ENCODE peak calls at places on chromosomes 11 and 22, in ten cellular contexts. C is heart left ventricle, Z is uterus, T is cardiac fibroblast, K is fibroblast of the aortic adventitia, M is upper lobe of right lung, B is GM06990, I is heart right ventricle, V is colonic mucosa, S is omental fat pad. P is an unnamed sample.

GRCh38 chr11:72724851-72725730 is 27.1 kb downstream of the ARAP1 start:
- DNase-seq in C (peak; percentile 62), Z (peak; percentile 77), T (peak; percentile 89), K (peak; percentile 90), M (no peak), B (no peak), I (no peak), V (peak; percentile 81), S (peak; percentile 58), P (peak; percentile 77)

GRCh38 chr11:130262424-130262823 is 52.3 kb downstream of the ZBTB44 start:
- DNase-seq in C (no peak), Z (no peak), T (no peak), K (no peak), M (no peak), B (no peak), I (no peak), V (no peak), S (no peak), P (no peak)

GRCh38 chr11:13970986-13971385 is 8.5 kb downstream of the SPON1 start:
- DNase-seq in C (peak; percentile 54), Z (no peak), T (peak; percentile 28), K (peak; percentile 11), M (no peak), B (no peak), I (no peak), V (peak; percentile 81), S (no peak), P (no peak)

GRCh38 chr22:19290400-19291217 is 910 bp downstream of the CLTCL1 start:
- DNase-seq in C (no peak), Z (peak; percentile 16), T (no peak), K (peak; percentile 17), M (no peak), B (no peak), I (peak; percentile 16), V (no peak), S (no peak), P (no peak)

GRCh38 chr11:128417607-128418324 is 169.6 kb downstream of the ETS1 start:
- DNase-seq in C (no peak), Z (no peak), T (peak; percentile 91), K (peak; percentile 88), M (no peak), B (no peak), I (no peak), V (no peak), S (no peak), P (no peak)

GRCh38 chr11:68447015-68447801 is 13.3 kb upstream of the PPP6R3 start:
- DNase-seq in C (peak; percentile 89), Z (peak; percentile 78), T (peak; percentile 74), K (peak; percentile 65), M (peak; percentile 88), B (peak; percentile 63), I (peak; percentile 83), V (peak; percentile 81), S (peak; percentile 54), P (peak; percentile 90)

GRCh38 chr11:108122166-108122628 is 830 bp downstream of the ACAT1 start:
- DNase-seq in C (no peak), Z (no peak), T (peak; percentile 44), K (peak; percentile 65), M (no peak), B (no peak), I (no peak), V (peak; percentile 45), S (no peak), P (no peak)

GRCh38 chr22:38696606-38697005 is 4.1 kb downstream of the JOSD1 start:
- DNase-seq in C (no peak), Z (no peak), T (peak; percentile 86), K (peak; percentile 93), M (no peak), B (no peak), I (no peak), V (no peak), S (no peak), P (no peak)

GRCh38 chr11:69353696-69354544 is 60.0 kb downstream of the MYEOV start:
- DNase-seq in C (no peak), Z (no peak), T (no peak), K (no peak), M (no peak), B (no peak), I (no peak), V (peak; percentile 15), S (no peak), P (no peak)

GRCh38 chr11:315051-315481 is 1.2 kb downstream of the IFITM1 start:
- DNase-seq in C (no peak), Z (no peak), T (no peak), K (no peak), M (no peak), B (no peak), I (no peak), V (no peak), S (no peak), P (no peak)

GRCh38 chr11:69220581-69221051 is 64.9 kb downstream of the SMIM38 start:
- DNase-seq in C (no peak), Z (peak; percentile 10), T (no peak), K (peak; percentile 11), M (no peak), B (no peak), I (no peak), V (no peak), S (peak; percentile 15), P (no peak)

GRCh38 chr22:42077486-42078125 is 1.9 kb upstream of the SMDT1 start:
- DNase-seq in C (no peak), Z (no peak), T (no peak), K (no peak), M (no peak), B (no peak), I (no peak), V (no peak), S (no peak), P (no peak)

GRCh38 chr11:15911377-15912044 is 444.8 kb downstream of the SOX6 start:
- DNase-seq in C (peak; percentile 77), Z (peak; percentile 28), T (peak; percentile 84), K (peak; percentile 44), M (peak; percentile 64), B (no peak), I (peak; percentile 74), V (no peak), S (no peak), P (no peak)

GRCh38 chr11:65437436-65438227 is 15.0 kb downstream of the NEAT1 start:
- DNase-seq in C (no peak), Z (no peak), T (peak; percentile 68), K (peak; percentile 56), M (peak; percentile 36), B (no peak), I (no peak), V (no peak), S (peak; percentile 20), P (no peak)

GRCh38 chr22:19357270-19358105 is 66.0 kb upstream of the CLTCL1 start:
- DNase-seq in C (no peak), Z (no peak), T (no peak), K (no peak), M (no peak), B (no peak), I (no peak), V (no peak), S (no peak), P (no peak)

GRCh38 chr11:11454671-11455223 is 101.7 kb upstream of the CSNK2A3 start:
- DNase-seq in C (no peak), Z (no peak), T (no peak), K (no peak), M (no peak), B (no peak), I (no peak), V (no peak), S (no peak), P (no peak)

GRCh38 chr11:20618083-20618482 is 18.7 kb downstream of the SLC6A5 start:
- DNase-seq in C (no peak), Z (no peak), T (peak; percentile 51), K (peak; percentile 8), M (no peak), B (no peak), I (no peak), V (no peak), S (no peak), P (no peak)

GRCh38 chr11:9990221-9990973 is 303.6 kb downstream of the SBF2 start:
- DNase-seq in C (no peak), Z (no peak), T (peak; percentile 33), K (peak; percentile 75), M (no peak), B (no peak), I (no peak), V (no peak), S (no peak), P (no peak)

GRCh38 chr11:61545341-61545740 is 35.5 kb downstream of the SYT7 start:
- DNase-seq in C (no peak), Z (no peak), T (no peak), K (no peak), M (no peak), B (no peak), I (no peak), V (no peak), S (no peak), P (peak; percentile 54)
- TF ChIP-seq CTCF in C (no peak), Z (no peak), T (peak; percentile 62), K (peak; percentile 36), M (peak; percentile 10), B (peak; percentile 51), I (no peak), V (peak; percentile 25), S (no peak), P (peak; percentile 15)

DNA sequence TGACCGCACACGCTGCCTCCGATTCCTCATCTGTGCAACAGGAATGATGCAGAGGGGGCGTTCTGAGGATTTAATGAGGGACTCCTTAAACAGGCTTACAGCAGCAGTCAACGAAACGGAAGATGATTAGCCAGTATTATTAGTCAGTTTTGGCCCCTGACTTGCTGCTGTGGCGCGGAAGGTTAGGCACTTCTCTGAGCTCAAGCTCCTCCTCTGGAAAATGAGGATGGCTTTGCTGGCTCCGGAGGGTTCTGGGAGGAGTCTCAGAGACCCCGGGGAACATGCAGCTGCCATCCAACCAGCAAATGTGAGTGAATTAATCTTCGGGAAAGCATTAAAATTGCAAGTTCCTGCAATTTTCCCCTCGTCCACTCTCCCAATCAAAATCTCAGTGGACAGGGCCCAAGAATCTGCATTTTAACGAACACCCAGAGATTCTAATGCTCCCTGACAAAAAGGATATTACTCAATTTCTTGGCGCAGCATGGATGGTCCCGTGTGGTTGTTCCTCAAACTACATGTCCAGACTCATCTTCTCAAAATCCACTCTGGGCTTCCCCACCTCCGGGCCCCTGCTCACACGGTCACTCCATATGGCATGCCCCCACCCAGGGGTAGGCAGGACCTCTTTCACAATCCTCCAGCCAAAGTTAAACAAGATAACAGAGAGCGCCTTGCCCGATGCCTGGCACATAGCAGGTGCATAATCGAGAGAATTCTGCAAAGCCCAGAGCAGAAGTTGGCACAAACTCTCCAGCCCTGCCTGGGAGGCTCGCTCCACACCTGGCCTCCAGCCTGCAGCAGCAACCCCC is 6.4 kb downstream of the ELFN2 start:
- DNase-seq in C (no peak), Z (no peak), T (peak; percentile 29), K (peak; percentile 18), M (no peak), B (no peak), I (no peak), V (no peak), S (no peak), P (no peak)
- TF ChIP-seq CTCF in C (no peak), Z (no peak), T (peak; percentile 17), K (no peak), M (no peak), B (no peak), I (no peak), V (no peak), S (no peak), P (no peak)

GRCh38 chr11:75214411-75214821 is 26.2 kb upstream of the TPBGL start:
- DNase-seq in C (peak; percentile 81), Z (peak; percentile 60), T (peak; percentile 81), K (peak; percentile 76), M (peak; percentile 80), B (peak; percentile 15), I (peak; percentile 72), V (peak; percentile 82), S (peak; percentile 96), P (peak; percentile 74)
- TF ChIP-seq CTCF in C (no peak), Z (no peak), T (peak; percentile 61), K (peak; percentile 29), M (peak; percentile 26), B (no peak), I (peak; percentile 20), V (no peak), S (no peak), P (no peak)

GRCh38 chr11:125257185-125257584 is 92.6 kb downstream of the PKNOX2 start:
- DNase-seq in C (no peak), Z (no peak), T (no peak), K (no peak), M (no peak), B (no peak), I (no peak), V (no peak), S (no peak), P (no peak)
- TF ChIP-seq CTCF in C (no peak), Z (peak; percentile 4), T (peak; percentile 41), K (peak; percentile 45), M (no peak), B (peak; percentile 25), I (no peak), V (no peak), S (no peak), P (no peak)